ENCODE peak calls at places on chromosomes 11 and 22, in nine cellular contexts. B is stomach, Q is endodermal cell, C is nephron progenitor cell, A is GM13976, K is MM.1S, I is epithelial cell of esophagus, V is cardiac fibroblast, N is brain microvascular endothelial cell. E is an unnamed sample.

GRCh38 chr22:20407829-20408228 is 13.9 kb downstream of the ZNF74 start:
- DNase-seq in B (no peak), Q (peak; percentile 22), C (no peak), A (no peak), K (no peak), I (no peak), V (no peak), N (no peak), E (no peak)

GRCh38 chr22:46695346-46696224 is 42.5 kb downstream of the CERK start:
- DNase-seq in B (no peak), Q (no peak), C (no peak), A (no peak), K (no peak), I (no peak), V (no peak), N (no peak), E (no peak)

GRCh38 chr11:132072044-132072879 is 701.8 kb downstream of the NTM start:
- DNase-seq in B (no peak), Q (no peak), C (no peak), A (no peak), K (no peak), I (peak; percentile 94), V (peak; percentile 91), N (peak; percentile 96), E (no peak)

GRCh38 chr11:107840120-107840479 is 18.5 kb downstream of the SLC35F2 start:
- DNase-seq in B (no peak), Q (peak; percentile 44), C (no peak), A (no peak), K (no peak), I (peak; percentile 65), V (no peak), N (no peak), E (no peak)

GRCh38 chr11:62614275-62614674 is 1.2 kb downstream of the ROM1 start:
- DNase-seq in B (peak; percentile 56), Q (peak; percentile 89), C (no peak), A (no peak), K (no peak), I (peak; percentile 75), V (no peak), N (no peak), E (no peak)

GRCh38 chr11:129996113-129996870 is 6.3 kb downstream of the PRDM10 start:
- DNase-seq in B (no peak), Q (no peak), C (no peak), A (no peak), K (no peak), I (no peak), V (peak; percentile 36), N (no peak), E (no peak)

GRCh38 chr22:19467912-19468311 is 11.1 kb downstream of the UFD1 start:
- DNase-seq in B (no peak), Q (no peak), C (no peak), A (no peak), K (no peak), I (no peak), V (no peak), N (no peak), E (no peak)

GRCh38 chr22:32623943-32624342 is 149.3 kb downstream of the FBXO7 start:
- DNase-seq in B (peak; percentile 41), Q (no peak), C (no peak), A (no peak), K (no peak), I (peak; percentile 13), V (peak; percentile 91), N (peak; percentile 82), E (no peak)

DNA sequence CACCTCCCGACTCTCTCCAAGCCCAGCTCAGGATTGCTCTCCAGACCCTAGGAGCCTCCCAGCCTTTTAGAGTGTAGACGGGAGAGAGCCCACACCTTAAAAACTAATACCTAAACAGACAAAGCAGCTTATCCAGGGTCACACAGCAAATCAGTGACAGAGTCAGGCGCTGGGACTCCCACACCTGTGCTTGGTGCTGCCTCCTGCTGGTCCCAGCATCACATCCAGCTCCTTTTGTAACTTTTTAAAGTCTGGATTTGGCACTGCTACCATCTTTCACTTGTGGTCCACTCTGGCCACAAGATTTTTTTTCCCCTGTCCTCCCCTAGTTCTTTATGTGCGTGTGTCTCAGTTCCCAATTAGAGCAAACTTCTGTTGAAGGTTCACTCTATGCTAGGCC is 4.7 kb downstream of the ANO1 start:
- DNase-seq in B (no peak), Q (peak; percentile 70), C (no peak), A (no peak), K (peak; percentile 9), I (no peak), V (no peak), N (no peak), E (no peak)
- TF ChIP-seq CTCF in B (no peak), Q (peak; percentile 81), C (peak; percentile 31), A (no peak), K (peak; percentile 29), I (no peak), V (peak; percentile 9), N (peak; percentile 61), E (no peak)

GRCh38 chr11:15101072-15101701 is 13.5 kb upstream of the INSC start:
- DNase-seq in B (peak; percentile 78), Q (peak; percentile 88), C (peak; percentile 73), A (peak; percentile 46), K (peak; percentile 62), I (peak; percentile 75), V (peak; percentile 81), N (peak; percentile 65), E (peak; percentile 49)
- TF ChIP-seq CTCF in B (no peak), Q (peak; percentile 96), C (peak; percentile 94), A (peak; percentile 85), K (peak; percentile 96), I (peak; percentile 98), V (peak; percentile 96), N (peak; percentile 98), E (peak; percentile 90)

GRCh38 chr11:34165786-34166557 is 60.5 kb downstream of the NAT10 start:
- DNase-seq in B (no peak), Q (peak; percentile 62), C (no peak), A (no peak), K (no peak), I (peak; percentile 72), V (peak; percentile 12), N (no peak), E (no peak)
- TF ChIP-seq CTCF in B (no peak), Q (peak; percentile 52), C (no peak), A (no peak), K (no peak), I (no peak), V (no peak), N (peak; percentile 23), E (no peak)

GRCh38 chr11:118263694-118264567 is at the start of gene MPZL2:
- DNase-seq in B (peak; percentile 85), Q (peak; percentile 82), C (peak; percentile 14), A (no peak), K (peak; percentile 69), I (peak; percentile 98), V (no peak), N (no peak), E (no peak)

GRCh38 chr11:118263109-118263508 is 988 bp downstream of the MPZL2 start:
- DNase-seq in B (no peak), Q (no peak), C (no peak), A (no peak), K (no peak), I (no peak), V (no peak), N (no peak), E (no peak)

GRCh38 chr11:118260353-118260752 is 3.7 kb downstream of the MPZL2 start:
- DNase-seq in B (no peak), Q (no peak), C (no peak), A (no peak), K (no peak), I (no peak), V (no peak), N (no peak), E (no peak)

GRCh38 chr11:118259138-118259537 is 5.0 kb downstream of the MPZL2 start:
- DNase-seq in B (no peak), Q (no peak), C (no peak), A (no peak), K (no peak), I (no peak), V (no peak), N (no peak), E (no peak)

GRCh38 chr11:118258410-118258809 is 5.7 kb downstream of the MPZL2 start:
- DNase-seq in B (no peak), Q (no peak), C (no peak), A (no peak), K (peak; percentile 53), I (peak; percentile 43), V (no peak), N (no peak), E (no peak)
- TF ChIP-seq CTCF in B (no peak), Q (peak; percentile 66), C (no peak), A (no peak), K (peak; percentile 53), I (peak; percentile 45), V (peak; percentile 17), N (peak; percentile 41), E (no peak)

GRCh38 chr11:20544536-20545237 is 54.7 kb upstream of the SLC6A5 start:
- DNase-seq in B (no peak), Q (peak; percentile 83), C (no peak), A (no peak), K (no peak), I (no peak), V (no peak), N (no peak), E (no peak)
- TF ChIP-seq CTCF in B (no peak), Q (no peak), C (no peak), A (no peak), K (no peak), I (no peak), V (no peak), N (no peak), E (no peak)

GRCh38 chr11:75431533-75432525 is 1.2 kb downstream of the KLHL35 start:
- DNase-seq in B (no peak), Q (peak; percentile 80), C (no peak), A (no peak), K (no peak), I (peak; percentile 48), V (no peak), N (no peak), E (no peak)
- TF ChIP-seq CTCF in B (no peak), Q (peak; percentile 59), C (no peak), A (no peak), K (no peak), I (no peak), V (no peak), N (no peak), E (no peak)

E was measured in GM10248.